ENCODE peak calls at places on chromosomes 1 and 21, in six cellular contexts. One of them, this sample, is unnamed.

GRCh38 chr21:37871121-37871862 is 45.0 kb downstream of the KCNJ6 start:
- DNase-seq in NCI-H2081: no peak
- DNase-seq in stimulated activated naive CD4-positive, alpha-beta T cell: no peak
- DNase-seq in left lung: no peak
- DNase-seq in fibroblast of mammary gland: peak
- DNase-seq in epithelial cell of esophagus: peak
- DNase-seq in this sample: no peak

GRCh38 chr1:65233757-65234156 is 75.6 kb upstream of the DNAJC6 start:
- DNase-seq in fibroblast of mammary gland: no peak
- DNase-seq in NCI-H2081: no peak
- DNase-seq in left lung: no peak
- DNase-seq in epithelial cell of esophagus: no peak
- DNase-seq in stimulated activated naive CD4-positive, alpha-beta T cell: no peak
- DNase-seq in this sample: no peak

GRCh38 chr1:7228252-7228961 is 443.2 kb downstream of the CAMTA1 start:
- DNase-seq in epithelial cell of esophagus: no peak
- DNase-seq in fibroblast of mammary gland: no peak
- DNase-seq in left lung: no peak
- DNase-seq in stimulated activated naive CD4-positive, alpha-beta T cell: no peak
- DNase-seq in NCI-H2081: no peak
- DNase-seq in this sample: no peak

GRCh38 chr1:240169188-240169587 is 77.5 kb downstream of the FMN2 start:
- DNase-seq in left lung: no peak
- DNase-seq in stimulated activated naive CD4-positive, alpha-beta T cell: no peak
- DNase-seq in fibroblast of mammary gland: peak
- DNase-seq in epithelial cell of esophagus: no peak
- DNase-seq in NCI-H2081: peak
- DNase-seq in this sample: no peak

GRCh38 chr1:151728151-151728711 is 6.9 kb downstream of the RIIAD1 start:
- DNase-seq in epithelial cell of esophagus: peak
- DNase-seq in NCI-H2081: no peak
- DNase-seq in fibroblast of mammary gland: peak
- DNase-seq in stimulated activated naive CD4-positive, alpha-beta T cell: no peak
- DNase-seq in left lung: no peak
- DNase-seq in this sample: no peak

GRCh38 chr1:12407050-12407961 is 177.5 kb downstream of the VPS13D start:
- DNase-seq in NCI-H2081: no peak
- DNase-seq in fibroblast of mammary gland: peak
- DNase-seq in epithelial cell of esophagus: peak
- DNase-seq in stimulated activated naive CD4-positive, alpha-beta T cell: no peak
- DNase-seq in left lung: no peak
- DNase-seq in this sample: no peak

GRCh38 chr1:67544921-67545320 is 114.7 kb upstream of the SERBP1 start:
- DNase-seq in stimulated activated naive CD4-positive, alpha-beta T cell: no peak
- DNase-seq in NCI-H2081: no peak
- DNase-seq in epithelial cell of esophagus: peak
- DNase-seq in fibroblast of mammary gland: no peak
- DNase-seq in left lung: no peak
- DNase-seq in this sample: no peak

GRCh38 chr1:166080277-166080964 is 86.4 kb downstream of the FAM78B start:
- DNase-seq in fibroblast of mammary gland: no peak
- DNase-seq in epithelial cell of esophagus: no peak
- DNase-seq in NCI-H2081: no peak
- DNase-seq in stimulated activated naive CD4-positive, alpha-beta T cell: no peak
- DNase-seq in left lung: no peak
- DNase-seq in this sample: no peak

GRCh38 chr1:55472784-55473183 is 257.6 kb upstream of the USP24 start:
- DNase-seq in epithelial cell of esophagus: peak
- DNase-seq in NCI-H2081: peak
- DNase-seq in stimulated activated naive CD4-positive, alpha-beta T cell: no peak
- DNase-seq in fibroblast of mammary gland: peak
- DNase-seq in left lung: no peak
- DNase-seq in this sample: no peak

GRCh38 chr21:16945580-16945979 is 567.3 kb upstream of the CXADR start:
- DNase-seq in left lung: no peak
- DNase-seq in fibroblast of mammary gland: peak
- DNase-seq in stimulated activated naive CD4-positive, alpha-beta T cell: no peak
- DNase-seq in NCI-H2081: no peak
- DNase-seq in epithelial cell of esophagus: peak
- DNase-seq in this sample: no peak

GRCh38 chr1:6097117-6097595 is 51.5 kb downstream of the KCNAB2 start:
- DNase-seq in left lung: no peak
- DNase-seq in stimulated activated naive CD4-positive, alpha-beta T cell: no peak
- DNase-seq in epithelial cell of esophagus: no peak
- DNase-seq in NCI-H2081: no peak
- DNase-seq in fibroblast of mammary gland: no peak
- DNase-seq in this sample: no peak

GRCh38 chr1:197399691-197400521 is 131.9 kb downstream of the CRB1 start:
- DNase-seq in epithelial cell of esophagus: peak
- DNase-seq in fibroblast of mammary gland: peak
- DNase-seq in stimulated activated naive CD4-positive, alpha-beta T cell: peak
- DNase-seq in left lung: no peak
- DNase-seq in NCI-H2081: peak
- DNase-seq in this sample: no peak

GRCh38 chr1:183993132-183993531 is 44.4 kb downstream of the COLGALT2 start:
- DNase-seq in stimulated activated naive CD4-positive, alpha-beta T cell: no peak
- DNase-seq in left lung: no peak
- DNase-seq in NCI-H2081: no peak
- DNase-seq in fibroblast of mammary gland: no peak
- DNase-seq in epithelial cell of esophagus: no peak
- DNase-seq in this sample: no peak

GRCh38 chr1:161730050-161730564 is 8.8 kb downstream of the FCRLB start:
- DNase-seq in NCI-H2081: no peak
- DNase-seq in stimulated activated naive CD4-positive, alpha-beta T cell: no peak
- DNase-seq in fibroblast of mammary gland: peak
- DNase-seq in epithelial cell of esophagus: peak
- DNase-seq in left lung: no peak
- DNase-seq in this sample: no peak

GRCh38 chr1:200150721-200151120 is 123.2 kb downstream of the NR5A2 start:
- DNase-seq in fibroblast of mammary gland: peak
- DNase-seq in NCI-H2081: no peak
- DNase-seq in left lung: peak
- DNase-seq in stimulated activated naive CD4-positive, alpha-beta T cell: no peak
- DNase-seq in epithelial cell of esophagus: peak
- DNase-seq in this sample: no peak

GRCh38 chr1:9894115-9894514 is 16.0 kb downstream of the CTNNBIP1 start:
- DNase-seq in NCI-H2081: no peak
- DNase-seq in epithelial cell of esophagus: peak
- DNase-seq in stimulated activated naive CD4-positive, alpha-beta T cell: no peak
- DNase-seq in left lung: no peak
- DNase-seq in fibroblast of mammary gland: no peak
- DNase-seq in this sample: no peak

GRCh38 chr21:38990424-38990794 is 184.7 kb downstream of the ETS2 start:
- DNase-seq in fibroblast of mammary gland: no peak
- DNase-seq in left lung: no peak
- DNase-seq in NCI-H2081: peak
- DNase-seq in epithelial cell of esophagus: no peak
- DNase-seq in stimulated activated naive CD4-positive, alpha-beta T cell: no peak
- DNase-seq in this sample: peak

GRCh38 chr21:36854391-36854790 is 112.1 kb downstream of the HLCS start:
- DNase-seq in epithelial cell of esophagus: peak
- DNase-seq in fibroblast of mammary gland: peak
- DNase-seq in stimulated activated naive CD4-positive, alpha-beta T cell: no peak
- DNase-seq in NCI-H2081: peak
- DNase-seq in left lung: no peak
- DNase-seq in this sample: peak

GRCh38 chr1:6059866-6060265 is 14.2 kb downstream of the KCNAB2 start:
- DNase-seq in stimulated activated naive CD4-positive, alpha-beta T cell: no peak
- DNase-seq in NCI-H2081: no peak
- DNase-seq in left lung: no peak
- DNase-seq in epithelial cell of esophagus: peak
- DNase-seq in fibroblast of mammary gland: no peak
- DNase-seq in this sample: no peak

GRCh38 chr1:230270185-230270939 is 155.8 kb downstream of the PGBD5 start:
- DNase-seq in stimulated activated naive CD4-positive, alpha-beta T cell: no peak
- DNase-seq in NCI-H2081: peak
- DNase-seq in fibroblast of mammary gland: no peak
- DNase-seq in epithelial cell of esophagus: no peak
- DNase-seq in left lung: peak
- DNase-seq in this sample: no peak

GRCh38 chr1:2547210-2548067 is 8.7 kb upstream of the TNFRSF14 start:
- DNase-seq in stimulated activated naive CD4-positive, alpha-beta T cell: peak
- DNase-seq in fibroblast of mammary gland: no peak
- DNase-seq in epithelial cell of esophagus: no peak
- DNase-seq in left lung: no peak
- DNase-seq in NCI-H2081: peak
- DNase-seq in this sample: peak

GRCh38 chr1:180252638-180253536 is 22.8 kb downstream of the LHX4 start:
- DNase-seq in left lung: peak
- DNase-seq in NCI-H2081: peak
- DNase-seq in stimulated activated naive CD4-positive, alpha-beta T cell: no peak
- DNase-seq in fibroblast of mammary gland: peak
- DNase-seq in epithelial cell of esophagus: peak
- DNase-seq in this sample: peak

GRCh38 chr1:157113116-157113515 is 13.5 kb upstream of the ETV3L start:
- DNase-seq in epithelial cell of esophagus: no peak
- DNase-seq in stimulated activated naive CD4-positive, alpha-beta T cell: no peak
- DNase-seq in fibroblast of mammary gland: no peak
- DNase-seq in NCI-H2081: no peak
- DNase-seq in left lung: peak
- DNase-seq in this sample: no peak

GRCh38 chr1:941588-942383 is 17.3 kb downstream of the NOC2L start:
- DNase-seq in epithelial cell of esophagus: peak
- DNase-seq in fibroblast of mammary gland: peak
- DNase-seq in NCI-H2081: peak
- DNase-seq in left lung: peak
- DNase-seq in stimulated activated naive CD4-positive, alpha-beta T cell: no peak
- DNase-seq in this sample: peak

GRCh38 chr1:29506678-29507225 is 270.4 kb downstream of the PTPRU start:
- DNase-seq in stimulated activated naive CD4-positive, alpha-beta T cell: no peak
- DNase-seq in epithelial cell of esophagus: no peak
- DNase-seq in left lung: no peak
- DNase-seq in fibroblast of mammary gland: no peak
- DNase-seq in NCI-H2081: no peak
- DNase-seq in this sample: no peak

GRCh38 chr1:37931148-37931492 is 15.7 kb downstream of the INPP5B start:
- DNase-seq in stimulated activated naive CD4-positive, alpha-beta T cell: no peak
- DNase-seq in epithelial cell of esophagus: no peak
- DNase-seq in NCI-H2081: no peak
- DNase-seq in fibroblast of mammary gland: no peak
- DNase-seq in left lung: no peak
- DNase-seq in this sample: peak

GRCh38 chr1:39877980-39878956 is 5.0 kb downstream of the TRIT1 start:
- DNase-seq in left lung: no peak
- DNase-seq in epithelial cell of esophagus: no peak
- DNase-seq in NCI-H2081: no peak
- DNase-seq in fibroblast of mammary gland: no peak
- DNase-seq in stimulated activated naive CD4-positive, alpha-beta T cell: no peak
- DNase-seq in this sample: no peak

GRCh38 chr1:159866905-159867304 is 4.4 kb upstream of the VSIG8 start:
- DNase-seq in NCI-H2081: no peak
- DNase-seq in fibroblast of mammary gland: no peak
- DNase-seq in left lung: no peak
- DNase-seq in epithelial cell of esophagus: no peak
- DNase-seq in stimulated activated naive CD4-positive, alpha-beta T cell: no peak
- DNase-seq in this sample: no peak